ENCODE peak calls at places on chromosomes 3 and 15, in six cellular contexts. E is tibial artery, P is brain microvascular endothelial cell, N is cardiac fibroblast, Z is stomach, V is GM12865. C is an unnamed sample.
A peak's percentile ranks its signal among the peaks of the same experiment; 100 is the strongest.

GRCh38 chr3:54915976-54916375 is 11.9 kb downstream of the LRTM1 start:
- DNase-seq in E (no peak), P (no peak), N (no peak), Z (no peak), V (no peak), C (no peak)

GRCh38 chr15:76954744-76955143 is 23.2 kb downstream of the RCN2 start:
- DNase-seq in E (no peak), P (no peak), N (no peak), Z (no peak), V (no peak), C (no peak)

GRCh38 chr3:25594007-25594502 is 70.7 kb downstream of the TOP2B start:
- DNase-seq in E (no peak), P (peak; percentile 70), N (peak; percentile 89), Z (no peak), V (peak; percentile 45), C (peak; percentile 47)

GRCh38 chr15:40743921-40744809 is 10.9 kb downstream of the RMDN3 start:
- DNase-seq in E (no peak), P (peak; percentile 68), N (peak; percentile 70), Z (no peak), V (no peak), C (peak; percentile 80)

GRCh38 chr3:105745046-105745445 is 123.8 kb downstream of the CBLB start:
- DNase-seq in E (no peak), P (no peak), N (no peak), Z (no peak), V (no peak), C (no peak)

GRCh38 chr15:57198654-57199241 is 177.6 kb upstream of the CGNL1 start:
- DNase-seq in E (no peak), P (no peak), N (peak; percentile 35), Z (no peak), V (no peak), C (no peak)

GRCh38 chr15:53586815-53587214 is 172.6 kb downstream of the WDR72 start:
- DNase-seq in E (no peak), P (peak; percentile 11), N (no peak), Z (peak; percentile 31), V (peak; percentile 37), C (peak; percentile 43)

GRCh38 chr3:39101022-39101689 is 6.3 kb downstream of the GORASP1 start:
- DNase-seq in E (no peak), P (no peak), N (peak; percentile 51), Z (peak; percentile 47), V (peak; percentile 70), C (peak; percentile 27)

GRCh38 chr3:14555835-14556234 is 15.7 kb upstream of the GRIP2 start:
- DNase-seq in E (no peak), P (no peak), N (no peak), Z (peak; percentile 64), V (no peak), C (no peak)

GRCh38 chr3:134852893-134853351 is 57.9 kb downstream of the EPHB1 start:
- DNase-seq in E (no peak), P (no peak), N (no peak), Z (no peak), V (peak; percentile 83), C (no peak)

GRCh38 chr3:24522155-24522579 is 27.5 kb upstream of the THRB start:
- DNase-seq in E (peak; percentile 23), P (no peak), N (no peak), Z (no peak), V (no peak), C (no peak)

GRCh38 chr3:113829576-113830354 is 8.8 kb upstream of the GRAMD1C start:
- DNase-seq in E (no peak), P (no peak), N (peak; percentile 62), Z (no peak), V (peak; percentile 85), C (no peak)

GRCh38 chr15:68497206-68497910 is 65.4 kb upstream of the ITGA11 start:
- DNase-seq in E (no peak), P (no peak), N (no peak), Z (no peak), V (no peak), C (no peak)

GRCh38 chr15:45589296-45589695 is 2.1 kb downstream of the BLOC1S6 start:
- DNase-seq in E (no peak), P (no peak), N (no peak), Z (no peak), V (no peak), C (no peak)
- H3K4me3 ChIP-seq in E (no peak overlapping the region), P (peak overlapping the region; percentile 95), N (no peak overlapping the region), Z (no peak overlapping the region), V (peak overlapping the region; percentile 69), C (no peak overlapping the region)

DNA sequence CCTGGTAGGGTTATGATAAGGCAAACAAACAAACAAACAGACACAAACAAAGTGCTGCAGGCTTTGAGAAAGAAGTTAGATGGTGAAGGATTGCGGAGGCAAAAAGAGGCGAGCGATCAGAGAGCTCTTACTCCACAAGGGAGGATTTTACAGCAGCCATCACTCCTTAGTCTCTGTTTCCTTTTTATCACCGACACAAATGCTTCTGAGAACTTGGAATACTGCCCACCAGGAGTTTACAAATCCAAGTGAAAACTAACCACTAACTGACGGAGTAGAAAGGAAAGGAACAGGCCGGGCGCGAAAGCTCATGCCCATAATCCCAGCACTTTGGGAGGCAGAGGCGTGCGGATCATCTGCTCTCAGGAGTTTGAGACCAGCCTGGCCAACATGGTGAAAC is 35.6 kb upstream of the GPR160 start:
- DNase-seq in E (no peak), P (no peak), N (no peak), Z (no peak), V (no peak), C (no peak)
- H3K4me3 ChIP-seq in E (no peak overlapping the region), P (no peak overlapping the region), N (no peak overlapping the region), Z (peak overlapping the region; percentile 32), V (no peak overlapping the region), C (no peak overlapping the region)

GRCh38 chr3:46091971-46092703 is 64.9 kb upstream of the XCR1 start:
- DNase-seq in E (no peak), P (no peak), N (no peak), Z (no peak), V (peak; percentile 29), C (no peak)

GRCh38 chr3:46092704-46093085 is 65.4 kb upstream of the XCR1 start:
- DNase-seq in E (no peak), P (no peak), N (no peak), Z (no peak), V (peak; percentile 81), C (no peak)

GRCh38 chr3:46089237-46090011 is 62.1 kb upstream of the XCR1 start:
- DNase-seq in E (peak; percentile 88), P (peak; percentile 93), N (peak; percentile 83), Z (peak; percentile 48), V (peak; percentile 84), C (no peak)

GRCh38 chr3:46090161-46090591 is 62.9 kb upstream of the XCR1 start:
- DNase-seq in E (no peak), P (no peak), N (no peak), Z (no peak), V (peak; percentile 60), C (no peak)

DNA sequence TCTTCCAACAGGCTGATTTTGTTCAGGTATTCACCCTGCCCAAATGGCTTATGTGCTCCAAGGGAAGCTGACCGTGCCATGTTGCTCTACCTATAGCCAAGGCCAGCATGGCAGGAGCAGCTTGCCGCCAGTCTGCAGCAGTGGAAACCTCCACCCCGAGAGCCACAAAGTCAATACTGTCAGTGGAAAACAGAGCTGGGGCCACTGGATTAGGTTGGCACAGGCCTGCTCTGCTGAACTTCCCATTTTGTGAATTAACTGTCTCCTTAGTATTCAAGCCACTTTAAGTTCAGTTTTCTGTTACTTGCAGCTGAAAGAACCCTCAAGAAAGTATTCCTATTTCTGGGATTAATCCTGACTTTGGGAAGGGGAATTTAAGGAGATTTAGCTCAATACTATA is 63.8 kb upstream of the XCR1 start:
- DNase-seq in E (no peak), P (no peak), N (no peak), Z (no peak), V (no peak), C (no peak)
- H3K4me3 ChIP-seq in E (no peak overlapping the region), P (no peak overlapping the region), N (no peak overlapping the region), Z (no peak overlapping the region), V (no peak overlapping the region), C (no peak overlapping the region)

DNA sequence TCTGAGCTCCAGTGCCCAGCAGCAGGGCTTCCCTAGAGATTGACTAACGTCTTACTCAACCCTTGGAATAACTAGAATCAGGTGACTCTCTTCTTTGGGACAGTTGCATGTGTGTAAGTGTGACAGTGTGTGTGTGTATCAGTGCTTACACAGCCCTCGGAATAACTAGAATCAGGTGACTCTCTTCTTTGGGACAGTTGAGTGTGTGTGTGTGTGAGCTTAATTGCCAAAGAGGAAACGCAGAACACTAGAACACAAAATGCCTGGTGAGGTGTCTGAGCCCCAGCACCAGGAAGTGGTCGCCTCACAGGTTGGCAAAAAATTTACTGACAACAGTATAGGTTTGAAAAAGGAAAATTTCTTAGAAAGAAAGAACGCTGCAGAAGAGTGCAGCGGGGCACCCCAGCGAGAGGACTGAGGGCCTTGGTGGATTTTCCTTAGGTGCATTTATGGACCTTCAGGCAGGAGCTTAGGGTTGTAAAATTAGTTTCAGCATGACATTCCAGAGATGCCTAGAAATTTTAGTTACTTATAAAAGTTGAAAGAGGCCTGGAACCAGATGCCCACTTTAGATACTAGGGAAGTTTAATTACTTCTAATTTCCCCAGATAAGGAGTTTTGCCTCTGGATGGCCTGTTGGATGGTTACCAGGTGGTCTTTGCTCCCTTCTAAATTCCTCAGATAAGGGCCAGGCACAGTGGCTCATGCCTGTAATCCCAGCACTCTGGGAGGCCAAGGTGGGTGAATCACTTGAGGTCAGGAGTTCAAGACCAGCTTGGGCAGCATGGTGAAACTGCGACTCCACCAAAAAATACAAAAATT is 3.7 kb upstream of the WDR82 start:
- DNase-seq in E (no peak), P (peak; percentile 14), N (no peak), Z (no peak), V (no peak), C (peak; percentile 82)
- H3K4me3 ChIP-seq in E (no peak overlapping the region), P (no peak overlapping the region), N (no peak overlapping the region), Z (no peak overlapping the region), V (no peak overlapping the region), C (peak overlapping the region; percentile 15)

GRCh38 chr3:194867270-194867983 is 181.7 kb downstream of the FAM43A start:
- DNase-seq in E (peak; percentile 45), P (no peak), N (peak; percentile 54), Z (peak; percentile 57), V (no peak), C (no peak)
- H3K4me3 ChIP-seq in E (no peak overlapping the region), P (no peak overlapping the region), N (no peak overlapping the region), Z (no peak overlapping the region), V (no peak overlapping the region), C (no peak overlapping the region)

C was measured in Jurkat, Clone E6-1.